ENCODE peak calls at places on chromosomes 6 and 20, in five cellular contexts. One of them, this sample, is unnamed.

GRCh38 chr6:170459451-170459850 is 93.7 kb downstream of the PSMB1 start:
- DNase-seq in K562: no peak
- DNase-seq in HEK293T: no peak
- DNase-seq in COR-L47: no peak
- DNase-seq in neural crest cell: no peak
- DNase-seq in this sample: no peak

GRCh38 chr20:38523697-38524096 is 51.1 kb downstream of the RALGAPB start:
- DNase-seq in K562: no peak
- DNase-seq in HEK293T: no peak
- DNase-seq in COR-L47: no peak
- DNase-seq in neural crest cell: no peak
- DNase-seq in this sample: no peak

GRCh38 chr6:30747300-30747687 is 2.9 kb upstream of the IER3 start:
- DNase-seq in K562: no peak
- DNase-seq in HEK293T: no peak
- DNase-seq in COR-L47: no peak
- DNase-seq in neural crest cell: no peak
- DNase-seq in this sample: no peak

GRCh38 chr6:30491963-30492616 is 2.8 kb downstream of the HLA-E start:
- DNase-seq in K562: no peak
- DNase-seq in HEK293T: no peak
- DNase-seq in COR-L47: no peak
- DNase-seq in neural crest cell: no peak
- DNase-seq in this sample: no peak

GRCh38 chr6:16729183-16729696 is 32.0 kb downstream of the ATXN1 start:
- DNase-seq in K562: no peak
- DNase-seq in HEK293T: no peak
- DNase-seq in COR-L47: no peak
- DNase-seq in neural crest cell: no peak
- DNase-seq in this sample: no peak

GRCh38 chr6:140341272-140341671 is 966.8 kb upstream of the CITED2 start:
- DNase-seq in K562: no peak
- DNase-seq in HEK293T: no peak
- DNase-seq in COR-L47: no peak
- DNase-seq in neural crest cell: no peak
- DNase-seq in this sample: no peak

GRCh38 chr6:88741071-88741470 is 222.3 kb downstream of the RNGTT start:
- DNase-seq in K562: no peak
- DNase-seq in HEK293T: no peak
- DNase-seq in COR-L47: no peak
- DNase-seq in neural crest cell: no peak
- DNase-seq in this sample: no peak

GRCh38 chr20:61529354-61529753 is 277.3 kb downstream of the CDH4 start:
- DNase-seq in K562: no peak
- DNase-seq in HEK293T: no peak
- DNase-seq in COR-L47: no peak
- DNase-seq in neural crest cell: no peak
- DNase-seq in this sample: no peak

GRCh38 chr6:129707028-129707427 is 2.9 kb downstream of the ARHGAP18 start:
- DNase-seq in K562: no peak
- DNase-seq in HEK293T: no peak
- DNase-seq in COR-L47: no peak
- DNase-seq in neural crest cell: no peak
- DNase-seq in this sample: no peak

GRCh38 chr6:142700676-142701185 is 244.2 kb downstream of the HIVEP2 start:
- DNase-seq in K562: no peak
- DNase-seq in HEK293T: no peak
- DNase-seq in COR-L47: no peak
- DNase-seq in neural crest cell: no peak
- DNase-seq in this sample: no peak

GRCh38 chr6:159984268-159984786 is 15.4 kb downstream of the IGF2R start:
- DNase-seq in K562: peak
- DNase-seq in HEK293T: no peak
- DNase-seq in COR-L47: no peak
- DNase-seq in neural crest cell: no peak
- DNase-seq in this sample: no peak

GRCh38 chr6:151413372-151414145 is 22.2 kb upstream of the ZBTB2 start:
- DNase-seq in K562: no peak
- DNase-seq in HEK293T: no peak
- DNase-seq in COR-L47: no peak
- DNase-seq in neural crest cell: no peak
- DNase-seq in this sample: no peak

GRCh38 chr6:82006027-82006738 is 241.4 kb downstream of the IBTK start:
- DNase-seq in K562: no peak
- DNase-seq in HEK293T: peak
- DNase-seq in COR-L47: no peak
- DNase-seq in neural crest cell: no peak
- DNase-seq in this sample: no peak

GRCh38 chr6:7413151-7413823 is 23.7 kb downstream of the RIOK1 start:
- DNase-seq in K562: no peak
- DNase-seq in HEK293T: no peak
- DNase-seq in COR-L47: no peak
- DNase-seq in neural crest cell: no peak
- DNase-seq in this sample: no peak

GRCh38 chr6:146592451-146592850 is 6.3 kb upstream of the ADGB start:
- DNase-seq in K562: no peak
- DNase-seq in HEK293T: no peak
- DNase-seq in COR-L47: no peak
- DNase-seq in neural crest cell: no peak
- DNase-seq in this sample: no peak

GRCh38 chr6:53565886-53566285 is 21.0 kb upstream of the GCLC start:
- DNase-seq in K562: no peak
- DNase-seq in HEK293T: no peak
- DNase-seq in COR-L47: no peak
- DNase-seq in neural crest cell: no peak
- DNase-seq in this sample: no peak

GRCh38 chr6:56488281-56488680 is 154.4 kb downstream of the DST start:
- DNase-seq in K562: no peak
- DNase-seq in HEK293T: no peak
- DNase-seq in COR-L47: no peak
- DNase-seq in neural crest cell: no peak
- DNase-seq in this sample: no peak

GRCh38 chr6:92587521-92587920 is 831.8 kb downstream of the EPHA7 start:
- DNase-seq in K562: no peak
- DNase-seq in HEK293T: no peak
- DNase-seq in COR-L47: no peak
- DNase-seq in neural crest cell: no peak
- DNase-seq in this sample: no peak

GRCh38 chr6:108446629-108447150 is 114.0 kb upstream of the FOXO3 start:
- DNase-seq in K562: no peak
- DNase-seq in HEK293T: no peak
- DNase-seq in COR-L47: no peak
- DNase-seq in neural crest cell: no peak
- DNase-seq in this sample: no peak

GRCh38 chr20:17228624-17229061 is 1.8 kb downstream of the PCSK2 start:
- DNase-seq in K562: no peak
- DNase-seq in HEK293T: peak
- DNase-seq in COR-L47: peak
- DNase-seq in neural crest cell: peak
- DNase-seq in this sample: no peak

GRCh38 chr20:32359633-32360332 is 1.7 kb downstream of the ASXL1 start:
- DNase-seq in K562: no peak
- DNase-seq in HEK293T: no peak
- DNase-seq in COR-L47: no peak
- DNase-seq in neural crest cell: no peak
- DNase-seq in this sample: no peak

GRCh38 chr6:143745160-143746133 is 67.7 kb downstream of the PHACTR2 start:
- DNase-seq in K562: no peak
- DNase-seq in HEK293T: peak
- DNase-seq in COR-L47: peak
- DNase-seq in neural crest cell: no peak
- DNase-seq in this sample: peak

GRCh38 chr6:23535071-23535470 is 590.9 kb upstream of the NRSN1 start:
- DNase-seq in K562: no peak
- DNase-seq in HEK293T: no peak
- DNase-seq in COR-L47: no peak
- DNase-seq in neural crest cell: no peak
- DNase-seq in this sample: no peak

GRCh38 chr6:64505312-64505711 is 869.7 kb downstream of the PHF3 start:
- DNase-seq in K562: peak
- DNase-seq in HEK293T: peak
- DNase-seq in COR-L47: no peak
- DNase-seq in neural crest cell: peak
- DNase-seq in this sample: no peak

GRCh38 chr6:107894821-107895396 is 63.1 kb downstream of the SEC63 start:
- DNase-seq in K562: no peak
- DNase-seq in HEK293T: no peak
- DNase-seq in COR-L47: no peak
- DNase-seq in neural crest cell: no peak
- DNase-seq in this sample: no peak

GRCh38 chr6:150069707-150070106 is 786 bp upstream of the ULBP3 start:
- DNase-seq in K562: no peak
- DNase-seq in HEK293T: no peak
- DNase-seq in COR-L47: no peak
- DNase-seq in neural crest cell: peak
- DNase-seq in this sample: peak

GRCh38 chr6:113744886-113745285 is 112.3 kb upstream of the MARCKS start:
- DNase-seq in K562: no peak
- DNase-seq in HEK293T: no peak
- DNase-seq in COR-L47: no peak
- DNase-seq in neural crest cell: no peak
- DNase-seq in this sample: no peak

GRCh38 chr6:161033667-161034066 is 42.1 kb downstream of the MAP3K4 start:
- DNase-seq in K562: no peak
- DNase-seq in HEK293T: no peak
- DNase-seq in COR-L47: no peak
- DNase-seq in neural crest cell: no peak
- DNase-seq in this sample: peak

GRCh38 chr6:15980801-15981200 is 148.1 kb upstream of the MYLIP start:
- DNase-seq in K562: no peak
- DNase-seq in HEK293T: no peak
- DNase-seq in COR-L47: no peak
- DNase-seq in neural crest cell: no peak
- DNase-seq in this sample: no peak

GRCh38 chr20:63860325-63861051 is 810 bp upstream of the ABHD16B start:
- DNase-seq in K562: no peak
- DNase-seq in HEK293T: no peak
- DNase-seq in COR-L47: no peak
- DNase-seq in neural crest cell: no peak
- DNase-seq in this sample: no peak

GRCh38 chr20:64083380-64084208 is 604 bp downstream of the LKAAEAR1 start:
- DNase-seq in K562: peak
- DNase-seq in HEK293T: peak
- DNase-seq in COR-L47: peak
- DNase-seq in neural crest cell: peak
- DNase-seq in this sample: peak